ENCODE peak calls at places on chromosomes 2 and 18, in ten cellular contexts. One of them, this sample, is unnamed.

GRCh38 chr2:177692042-177692823 is 299.7 kb downstream of the AGPS start:
- DNase-seq in osteoblast: peak
- DNase-seq in pancreas: no peak
- DNase-seq in GM23338: no peak
- DNase-seq in kidney: no peak
- DNase-seq in aorta: no peak
- DNase-seq in tibial nerve: no peak
- DNase-seq in HCT116: no peak
- DNase-seq in tibial artery: no peak
- DNase-seq in K562: no peak
- DNase-seq in this sample: no peak

GRCh38 chr2:11861044-11861443 is 114.6 kb downstream of the LPIN1 start:
- DNase-seq in osteoblast: no peak
- DNase-seq in pancreas: no peak
- DNase-seq in GM23338: no peak
- DNase-seq in kidney: no peak
- DNase-seq in aorta: no peak
- DNase-seq in tibial nerve: no peak
- DNase-seq in HCT116: no peak
- DNase-seq in tibial artery: no peak
- DNase-seq in K562: no peak
- DNase-seq in this sample: no peak

GRCh38 chr2:11749646-11750349 is 3.4 kb downstream of the LPIN1 start:
- DNase-seq in osteoblast: peak
- DNase-seq in pancreas: no peak
- DNase-seq in GM23338: no peak
- DNase-seq in kidney: no peak
- DNase-seq in aorta: no peak
- DNase-seq in tibial nerve: no peak
- DNase-seq in HCT116: no peak
- DNase-seq in tibial artery: no peak
- DNase-seq in K562: no peak
- DNase-seq in this sample: no peak

GRCh38 chr2:206230060-206230890 is 44.2 kb upstream of the ZDBF2 start:
- DNase-seq in osteoblast: no peak
- DNase-seq in pancreas: no peak
- DNase-seq in GM23338: peak
- DNase-seq in kidney: no peak
- DNase-seq in aorta: no peak
- DNase-seq in tibial nerve: no peak
- DNase-seq in HCT116: peak
- DNase-seq in tibial artery: no peak
- DNase-seq in K562: no peak
- DNase-seq in this sample: peak

GRCh38 chr2:117763806-117764205 is 50.7 kb upstream of the DDX18 start:
- DNase-seq in osteoblast: no peak
- DNase-seq in pancreas: peak
- DNase-seq in GM23338: no peak
- DNase-seq in kidney: no peak
- DNase-seq in aorta: no peak
- DNase-seq in tibial nerve: no peak
- DNase-seq in HCT116: no peak
- DNase-seq in tibial artery: no peak
- DNase-seq in K562: no peak
- DNase-seq in this sample: no peak

GRCh38 chr18:7902399-7902839 is 335.3 kb downstream of the PTPRM start:
- DNase-seq in osteoblast: no peak
- DNase-seq in pancreas: no peak
- DNase-seq in GM23338: peak
- DNase-seq in kidney: no peak
- DNase-seq in aorta: no peak
- DNase-seq in tibial nerve: no peak
- DNase-seq in HCT116: no peak
- DNase-seq in tibial artery: peak
- DNase-seq in K562: no peak
- DNase-seq in this sample: no peak

GRCh38 chr2:46451131-46451711 is 28.1 kb upstream of the TMEM247 start:
- DNase-seq in osteoblast: no peak
- DNase-seq in pancreas: no peak
- DNase-seq in GM23338: no peak
- DNase-seq in kidney: no peak
- DNase-seq in aorta: no peak
- DNase-seq in tibial nerve: no peak
- DNase-seq in HCT116: no peak
- DNase-seq in tibial artery: no peak
- DNase-seq in K562: no peak
- DNase-seq in this sample: no peak

GRCh38 chr18:79405781-79406575 is 10.2 kb downstream of the NFATC1 start:
- DNase-seq in osteoblast: no peak
- DNase-seq in pancreas: peak
- DNase-seq in GM23338: no peak
- DNase-seq in kidney: peak
- DNase-seq in aorta: peak
- DNase-seq in tibial nerve: peak
- DNase-seq in HCT116: no peak
- DNase-seq in tibial artery: no peak
- DNase-seq in K562: no peak
- DNase-seq in this sample: no peak

DNA sequence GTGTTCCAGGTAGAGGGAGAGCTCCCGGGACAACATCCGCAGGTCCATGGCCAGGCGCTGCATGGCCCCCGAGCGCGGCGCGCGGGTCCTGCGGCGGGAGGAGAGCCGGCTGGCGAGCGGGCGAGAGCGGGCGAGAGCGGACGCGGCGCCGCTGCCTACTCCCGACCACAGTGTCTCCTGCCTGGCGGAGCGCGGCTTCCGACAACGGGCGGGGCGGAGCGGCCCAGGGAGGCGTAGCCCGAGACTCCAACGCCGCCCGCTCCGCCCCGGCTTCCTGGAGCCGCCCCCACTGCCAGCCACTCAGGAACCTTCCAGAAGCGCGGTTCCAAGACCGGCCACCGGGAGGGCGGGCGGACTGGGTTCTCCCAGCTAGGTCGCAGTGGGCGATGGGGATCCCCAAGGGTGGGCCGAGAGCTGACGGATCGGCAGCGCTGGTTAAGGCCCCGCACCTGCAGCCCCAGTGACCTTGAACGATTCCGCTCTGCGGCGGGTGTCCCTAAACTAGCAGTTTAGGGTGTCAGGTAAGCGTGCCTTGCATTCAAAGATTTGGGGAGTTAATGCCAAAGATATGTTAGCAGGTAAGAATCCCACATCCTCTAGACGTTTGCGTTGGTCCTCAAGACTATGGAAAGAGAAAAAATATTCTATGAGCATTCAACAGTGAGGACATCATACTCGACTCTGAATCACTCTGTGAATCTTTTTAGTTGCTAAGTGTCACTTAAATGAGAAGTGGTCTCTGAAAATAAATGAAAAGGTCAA is at the start of gene ABHD3:
- DNase-seq in osteoblast: peak
- DNase-seq in pancreas: peak
- DNase-seq in GM23338: peak
- DNase-seq in kidney: peak
- DNase-seq in aorta: peak
- DNase-seq in tibial nerve: peak
- DNase-seq in HCT116: peak
- DNase-seq in tibial artery: peak
- DNase-seq in K562: peak
- DNase-seq in this sample: peak
- H3K27ac ChIP-seq in osteoblast: peak
- H3K27ac ChIP-seq in pancreas: peak
- H3K27ac ChIP-seq in GM23338: peak
- H3K27ac ChIP-seq in kidney: peak
- H3K27ac ChIP-seq in aorta: peak
- H3K27ac ChIP-seq in tibial nerve: peak
- H3K27ac ChIP-seq in HCT116: peak
- H3K27ac ChIP-seq in tibial artery: peak
- H3K27ac ChIP-seq in K562: peak
- H3K27ac ChIP-seq in this sample: no peak

GRCh38 chr2:116953-117352 is 70.6 kb upstream of the FAM110C start:
- DNase-seq in osteoblast: no peak
- DNase-seq in pancreas: no peak
- DNase-seq in GM23338: no peak
- DNase-seq in kidney: no peak
- DNase-seq in aorta: no peak
- DNase-seq in tibial nerve: no peak
- DNase-seq in HCT116: no peak
- DNase-seq in tibial artery: no peak
- DNase-seq in K562: no peak
- DNase-seq in this sample: no peak

GRCh38 chr2:110017-110416 is 63.7 kb upstream of the FAM110C start:
- DNase-seq in osteoblast: no peak
- DNase-seq in pancreas: no peak
- DNase-seq in GM23338: no peak
- DNase-seq in kidney: no peak
- DNase-seq in aorta: no peak
- DNase-seq in tibial nerve: no peak
- DNase-seq in HCT116: no peak
- DNase-seq in tibial artery: no peak
- DNase-seq in K562: no peak
- DNase-seq in this sample: no peak

GRCh38 chr2:115303-115702 is 69.0 kb upstream of the FAM110C start:
- DNase-seq in osteoblast: no peak
- DNase-seq in pancreas: no peak
- DNase-seq in GM23338: peak
- DNase-seq in kidney: no peak
- DNase-seq in aorta: no peak
- DNase-seq in tibial nerve: no peak
- DNase-seq in HCT116: peak
- DNase-seq in tibial artery: no peak
- DNase-seq in K562: no peak
- DNase-seq in this sample: no peak
- H3K4me3 ChIP-seq in osteoblast: no peak
- H3K4me3 ChIP-seq in pancreas: no peak
- H3K4me3 ChIP-seq in GM23338: no peak
- H3K4me3 ChIP-seq in kidney: no peak
- H3K4me3 ChIP-seq in aorta: no peak
- H3K4me3 ChIP-seq in tibial nerve: no peak
- H3K4me3 ChIP-seq in HCT116: no peak
- H3K4me3 ChIP-seq in tibial artery: no peak
- H3K4me3 ChIP-seq in K562: no peak
- H3K4me3 ChIP-seq in this sample: no peak

DNA sequence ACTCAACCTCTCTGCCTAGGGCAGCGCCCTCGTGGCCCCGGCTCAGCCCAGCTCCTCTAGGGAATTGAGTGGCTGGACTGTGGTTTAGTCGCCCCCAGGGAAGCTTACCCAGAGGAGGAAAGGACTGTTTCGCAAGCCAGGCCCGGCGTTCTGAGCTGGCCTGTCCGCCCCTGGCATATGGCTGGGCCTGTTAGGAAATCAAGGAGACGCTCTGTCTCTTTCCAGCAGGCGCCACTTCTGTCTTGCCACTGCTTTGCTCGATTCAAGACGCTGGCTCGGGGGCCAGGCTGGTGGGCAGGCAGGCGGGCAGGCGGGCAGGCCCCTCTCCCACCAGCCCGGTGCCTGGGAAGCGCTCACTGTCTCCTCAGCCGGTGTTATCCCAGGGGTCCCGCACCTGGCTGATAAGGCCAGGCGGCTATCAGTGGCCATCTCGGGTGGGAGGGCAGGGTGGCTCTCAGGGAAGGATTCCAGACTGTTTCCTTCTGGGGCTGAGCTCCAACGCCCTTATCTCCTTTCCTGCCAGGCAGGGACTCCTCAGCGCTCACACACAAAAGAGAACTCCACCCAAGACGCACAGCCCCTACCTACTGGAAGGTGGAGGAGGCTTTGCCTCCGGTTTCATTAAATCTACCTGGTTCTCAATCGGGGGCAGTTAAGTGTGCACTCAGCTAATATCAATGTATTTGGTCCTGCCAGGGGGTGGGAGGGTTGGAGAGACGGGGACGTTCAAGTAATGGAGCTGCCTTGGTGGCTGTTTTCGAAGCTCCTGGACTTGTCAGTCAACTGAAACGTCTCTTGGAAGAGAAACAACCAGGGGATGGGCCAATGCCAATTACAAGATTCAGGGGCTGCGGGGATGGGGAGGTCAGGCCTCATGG is 109.1 kb downstream of the SMAD7 start:
- DNase-seq in osteoblast: peak
- DNase-seq in pancreas: no peak
- DNase-seq in GM23338: no peak
- DNase-seq in kidney: peak
- DNase-seq in aorta: peak
- DNase-seq in tibial nerve: no peak
- DNase-seq in HCT116: no peak
- DNase-seq in tibial artery: peak
- DNase-seq in K562: peak
- DNase-seq in this sample: no peak
- H3K27ac ChIP-seq in osteoblast: peak
- H3K27ac ChIP-seq in pancreas: peak
- H3K27ac ChIP-seq in GM23338: no peak
- H3K27ac ChIP-seq in kidney: peak
- H3K27ac ChIP-seq in aorta: peak
- H3K27ac ChIP-seq in tibial nerve: peak
- H3K27ac ChIP-seq in HCT116: no peak
- H3K27ac ChIP-seq in tibial artery: peak
- H3K27ac ChIP-seq in K562: no peak
- H3K27ac ChIP-seq in this sample: no peak

GRCh38 chr18:12305930-12306629 is 2.0 kb upstream of the TUBB6 start:
- DNase-seq in osteoblast: no peak
- DNase-seq in pancreas: no peak
- DNase-seq in GM23338: peak
- DNase-seq in kidney: no peak
- DNase-seq in aorta: no peak
- DNase-seq in tibial nerve: no peak
- DNase-seq in HCT116: no peak
- DNase-seq in tibial artery: peak
- DNase-seq in K562: peak
- DNase-seq in this sample: peak

GRCh38 chr18:12307871-12308385 is at the start of gene TUBB6:
- DNase-seq in osteoblast: peak
- DNase-seq in pancreas: peak
- DNase-seq in GM23338: peak
- DNase-seq in kidney: peak
- DNase-seq in aorta: peak
- DNase-seq in tibial nerve: peak
- DNase-seq in HCT116: no peak
- DNase-seq in tibial artery: peak
- DNase-seq in K562: peak
- DNase-seq in this sample: peak

GRCh38 chr18:12306752-12307151 is 1.3 kb upstream of the TUBB6 start:
- DNase-seq in osteoblast: no peak
- DNase-seq in pancreas: no peak
- DNase-seq in GM23338: no peak
- DNase-seq in kidney: no peak
- DNase-seq in aorta: no peak
- DNase-seq in tibial nerve: no peak
- DNase-seq in HCT116: no peak
- DNase-seq in tibial artery: peak
- DNase-seq in K562: no peak
- DNase-seq in this sample: no peak

GRCh38 chr18:12308386-12309100 is 502 bp downstream of the TUBB6 start:
- DNase-seq in osteoblast: peak
- DNase-seq in pancreas: peak
- DNase-seq in GM23338: peak
- DNase-seq in kidney: peak
- DNase-seq in aorta: peak
- DNase-seq in tibial nerve: peak
- DNase-seq in HCT116: no peak
- DNase-seq in tibial artery: peak
- DNase-seq in K562: peak
- DNase-seq in this sample: peak

DNA sequence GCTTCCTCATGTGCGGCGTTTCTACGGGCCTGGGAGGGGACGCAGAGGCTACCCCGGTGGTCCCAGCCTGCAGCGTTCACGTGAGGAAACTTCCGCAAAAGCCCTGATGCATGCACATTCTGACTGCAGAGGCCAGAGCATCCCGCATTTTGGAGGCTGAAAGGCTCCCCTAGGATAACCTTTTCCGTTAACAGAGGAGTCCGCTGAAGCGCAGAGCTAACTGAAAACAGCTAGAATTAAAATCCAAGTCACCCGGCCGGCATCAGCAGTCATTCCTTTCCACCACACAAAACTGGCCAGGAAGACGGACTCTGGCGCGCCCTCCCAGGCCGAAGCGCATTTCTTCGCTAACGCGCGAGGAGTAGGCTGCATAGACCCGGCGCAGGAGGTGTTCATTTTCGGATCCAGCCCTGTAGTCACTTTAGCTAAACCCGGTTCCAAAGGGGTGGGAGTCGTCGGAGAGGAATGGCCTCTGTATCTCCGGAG is 747 bp upstream of the TUBB6 start:
- DNase-seq in osteoblast: peak
- DNase-seq in pancreas: no peak
- DNase-seq in GM23338: peak
- DNase-seq in kidney: peak
- DNase-seq in aorta: peak
- DNase-seq in tibial nerve: peak
- DNase-seq in HCT116: no peak
- DNase-seq in tibial artery: peak
- DNase-seq in K562: no peak
- DNase-seq in this sample: peak
- H3K4me3 ChIP-seq in osteoblast: peak
- H3K4me3 ChIP-seq in pancreas: peak
- H3K4me3 ChIP-seq in GM23338: peak
- H3K4me3 ChIP-seq in kidney: peak
- H3K4me3 ChIP-seq in aorta: peak
- H3K4me3 ChIP-seq in tibial nerve: peak
- H3K4me3 ChIP-seq in HCT116: peak
- H3K4me3 ChIP-seq in tibial artery: peak
- H3K4me3 ChIP-seq in K562: no peak
- H3K4me3 ChIP-seq in this sample: peak

This sample was measured in neural progenitor cell.